ENCODE peak calls at places on chromosome 6, in four cellular contexts. Y, A, O and T are unnamed samples.

GRCh38 chr6:101931766-101932165 is 538.3 kb downstream of the GRIK2 start:
- DNase-seq in Y (no peak), A (no peak), O (peak; percentile 74), T (no peak)

GRCh38 chr6:167758309-167759023 is 68.2 kb upstream of the AFDN start:
- DNase-seq in Y (no peak), A (no peak), O (no peak), T (no peak)

GRCh38 chr6:46925563-46926253 is 4.0 kb upstream of the ADGRF5 start:
- DNase-seq in Y (no peak), A (no peak), O (peak; percentile 32), T (no peak)

GRCh38 chr6:19410477-19410876 is 426.7 kb upstream of the ID4 start:
- DNase-seq in Y (no peak), A (no peak), O (peak; percentile 28), T (no peak)

GRCh38 chr6:113635222-113635970 is 221.7 kb upstream of the MARCKS start:
- DNase-seq in Y (no peak), A (no peak), O (no peak), T (no peak)

GRCh38 chr6:10759884-10760329 is 12.3 kb downstream of the TMEM14B start:
- DNase-seq in Y (no peak), A (no peak), O (peak; percentile 7), T (no peak)

GRCh38 chr6:151958332-151958731 is 150.8 kb downstream of the ESR1 start:
- DNase-seq in Y (no peak), A (no peak), O (peak; percentile 82), T (no peak)

GRCh38 chr6:141174932-141175331 is 957.8 kb upstream of the GJE1 start:
- DNase-seq in Y (no peak), A (no peak), O (no peak), T (no peak)

GRCh38 chr6:115544765-115545409 is 515.8 kb downstream of the FRK start:
- DNase-seq in Y (no peak), A (no peak), O (no peak), T (no peak)

GRCh38 chr6:16511723-16512584 is 249.3 kb downstream of the ATXN1 start:
- DNase-seq in Y (no peak), A (no peak), O (no peak), T (peak; percentile 53)

GRCh38 chr6:144417686-144418085 is 132.6 kb downstream of the UTRN start:
- DNase-seq in Y (no peak), A (no peak), O (no peak), T (no peak)

GRCh38 chr6:30378290-30378937 is 33.5 kb downstream of the RPP21 start:
- DNase-seq in Y (no peak), A (no peak), O (peak; percentile 12), T (no peak)

GRCh38 chr6:6469074-6469473 is 119.4 kb upstream of the LY86 start:
- DNase-seq in Y (no peak), A (no peak), O (no peak), T (no peak)

GRCh38 chr6:162934844-162935243 is 207.1 kb downstream of the PACRG start:
- DNase-seq in Y (no peak), A (no peak), O (no peak), T (no peak)

GRCh38 chr6:78629154-78629721 is 238.1 kb upstream of the IRAK1BP1 start:
- DNase-seq in Y (no peak), A (no peak), O (peak; percentile 37), T (no peak)

GRCh38 chr6:2403546-2403945 is 158.1 kb upstream of the GMDS start:
- DNase-seq in Y (no peak), A (no peak), O (no peak), T (no peak)

GRCh38 chr6:301526-301925 is 9.2 kb downstream of the DUSP22 start:
- DNase-seq in Y (no peak), A (no peak), O (no peak), T (no peak)
- H3K9me3 ChIP-seq in Y (no peaks in the 10 kb centered on the region), A (no peaks in the 10 kb centered on the region), O (no peaks in the 10 kb centered on the region), T (peaks cover 2% of the 10 kb centered on the region)

GRCh38 chr6:14091329-14091978 is 26.1 kb upstream of the CD83 start:
- DNase-seq in Y (no peak), A (no peak), O (no peak), T (no peak)
- H3K4me1 ChIP-seq in Y (no peaks in the 10 kb centered on the region), A (no peaks in the 10 kb centered on the region), O (no peaks in the 10 kb centered on the region), T (peaks cover 7% of the 10 kb centered on the region)

DNA sequence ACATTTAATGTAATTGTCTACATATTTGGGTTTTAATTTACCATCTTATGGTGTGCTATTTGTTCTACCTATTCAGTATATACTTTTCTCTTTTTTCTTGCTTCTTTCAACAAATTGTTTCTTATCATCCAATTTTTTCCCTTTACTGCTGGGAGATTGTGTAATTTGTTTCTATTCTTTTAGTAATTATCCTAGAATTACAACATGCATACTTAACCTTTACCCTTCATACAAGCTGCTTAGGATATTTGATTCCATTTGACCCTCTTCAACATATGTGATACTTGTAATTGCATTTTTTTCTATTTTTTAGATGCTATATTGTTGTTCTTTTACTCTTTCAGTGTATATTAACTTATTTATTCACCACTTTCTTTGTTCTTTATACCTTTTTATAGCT is 15.1 kb upstream of the TBPL1 start:
- DNase-seq in Y (no peak), A (no peak), O (peak; percentile 40), T (no peak)
- H3K9me3 ChIP-seq in Y (no peaks in the 10 kb centered on the region), A (no peaks in the 10 kb centered on the region), O (no peaks in the 10 kb centered on the region), T (no peaks in the 10 kb centered on the region)

GRCh38 chr6:36113049-36113448 is 17.3 kb upstream of the MAPK13 start:
- DNase-seq in Y (no peak), A (no peak), O (no peak), T (no peak)
- H3K4me1 ChIP-seq in Y (peaks cover 43% of the 10 kb centered on the region), A (no peaks in the 10 kb centered on the region), O (peaks cover 16% of the 10 kb centered on the region), T (peaks cover 80% of the 10 kb centered on the region)

GRCh38 chr6:161211380-161212035 is 62.4 kb downstream of the AGPAT4 start:
- DNase-seq in Y (no peak), A (no peak), O (no peak), T (no peak)
- H3K9me3 ChIP-seq in Y (no peaks in the 10 kb centered on the region), A (no peaks in the 10 kb centered on the region), O (peaks cover 11% of the 10 kb centered on the region), T (no peaks in the 10 kb centered on the region)

DNA sequence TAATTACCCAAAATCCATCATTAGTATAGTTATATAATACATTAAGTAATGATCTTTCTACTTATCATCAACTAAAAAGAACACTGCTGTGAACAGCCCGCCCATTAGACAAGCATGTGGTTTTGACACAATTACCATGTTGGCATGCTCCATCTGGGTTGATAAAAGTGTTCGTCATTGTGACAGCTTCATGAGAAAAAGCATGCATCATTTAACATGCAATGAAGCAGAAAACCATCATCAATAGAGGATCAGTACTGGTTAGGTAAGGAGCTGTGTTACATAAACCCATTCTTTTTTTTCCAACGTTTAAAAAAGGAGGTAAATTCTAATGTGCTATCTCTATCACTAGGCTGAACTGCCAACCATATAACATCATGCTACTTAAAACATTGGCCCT is 101.9 kb downstream of the EPB41L2 start:
- DNase-seq in Y (no peak), A (no peak), O (no peak), T (no peak)
- H3K4me1 ChIP-seq in Y (no peaks in the 10 kb centered on the region), A (peaks cover 9% of the 10 kb centered on the region), O (peaks cover 14% of the 10 kb centered on the region), T (no peaks in the 10 kb centered on the region)

GRCh38 chr6:4828187-4828698 is 52.0 kb downstream of the CDYL start:
- DNase-seq in Y (no peak), A (no peak), O (no peak), T (no peak)

GRCh38 chr6:4829089-4829488 is 52.9 kb downstream of the CDYL start:
- DNase-seq in Y (no peak), A (no peak), O (no peak), T (no peak)
- H3K9me3 ChIP-seq in Y (peaks cover 21% of the 10 kb centered on the region), A (peaks cover 27% of the 10 kb centered on the region), O (peaks cover 24% of the 10 kb centered on the region), T (no peaks in the 10 kb centered on the region)